ENCODE peak calls at places on chromosomes 3 and 15, in six cellular contexts. B, J, Y, W, H and V are unnamed samples.

GRCh38 chr3:30751610-30752299 is 142.7 kb downstream of the GADL1 start:
- DNase-seq in Y (no peak), H (no peak), J (peak), W (peak), B (no peak), V (no peak)

GRCh38 chr3:187913617-187914033 is 168.4 kb upstream of the BCL6 start:
- DNase-seq in W (no peak), Y (no peak), H (no peak), B (no peak), J (no peak), V (no peak)

GRCh38 chr3:188745031-188745430 is 426.7 kb upstream of the TPRG1 start:
- DNase-seq in W (no peak), H (no peak), B (no peak), J (no peak), Y (no peak), V (no peak)

GRCh38 chr3:127534161-127534451 is 56.4 kb downstream of the TPRA1 start:
- DNase-seq in H (no peak), B (no peak), J (no peak), W (no peak), Y (no peak), V (no peak)

GRCh38 chr15:73009306-73010091 is 42.8 kb upstream of the NEO1 start:
- DNase-seq in H (no peak), Y (no peak), B (no peak), J (no peak), W (no peak), V (no peak)

GRCh38 chr3:151421956-151422355 is 37.4 kb upstream of the P2RY12 start:
- DNase-seq in B (no peak), W (no peak), Y (no peak), H (no peak), J (no peak), V (no peak)

GRCh38 chr3:130429069-130430023 is 83.9 kb downstream of the COL6A5 start:
- DNase-seq in H (no peak), B (no peak), W (no peak), J (no peak), Y (no peak), V (no peak)

GRCh38 chr3:125512135-125512920 is 7.7 kb downstream of the SNX4 start:
- DNase-seq in Y (no peak), H (no peak), B (no peak), W (peak), J (no peak), V (peak)

GRCh38 chr15:65900488-65900887 is 31.2 kb downstream of the RAB11A start:
- DNase-seq in Y (no peak), J (no peak), W (no peak), B (no peak), H (no peak), V (no peak)

GRCh38 chr15:65901336-65901735 is 32.0 kb downstream of the RAB11A start:
- DNase-seq in J (no peak), W (no peak), H (no peak), B (no peak), Y (no peak), V (no peak)

GRCh38 chr15:65903296-65904073 is 34.2 kb downstream of the RAB11A start:
- DNase-seq in H (peak), W (no peak), J (peak), B (no peak), Y (no peak), V (no peak)

GRCh38 chr15:65901836-65902235 is 32.5 kb downstream of the RAB11A start:
- DNase-seq in B (no peak), H (no peak), J (no peak), Y (no peak), W (no peak), V (no peak)

DNA sequence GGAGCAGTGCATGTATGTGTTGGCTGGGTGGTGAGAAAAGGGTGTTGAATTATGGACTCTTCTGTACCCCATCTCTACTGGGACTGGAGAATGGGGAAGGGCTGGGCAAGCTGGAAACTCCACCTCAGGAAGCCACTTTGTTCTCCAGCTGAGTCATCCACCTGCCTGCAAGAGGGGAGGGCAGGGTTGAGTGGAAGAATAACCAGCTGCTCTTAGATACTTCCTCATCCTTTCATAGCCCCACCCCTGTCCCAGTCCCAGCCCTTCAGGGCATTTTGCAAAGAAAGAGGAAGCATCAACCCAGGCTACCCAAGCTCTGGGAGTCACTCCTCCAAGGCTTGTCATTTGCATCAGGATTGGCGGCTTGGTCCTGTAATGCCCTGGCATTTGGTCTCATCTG is 33.1 kb downstream of the RAB11A start:
- DNase-seq in B (peak), Y (peak), J (peak), H (peak), W (peak), V (no peak)
- TF ChIP-seq POLR2AphosphoS5 in B (no peak), Y (no peak), J (no peak), H (no peak), W (no peak), V (no peak)

DNA sequence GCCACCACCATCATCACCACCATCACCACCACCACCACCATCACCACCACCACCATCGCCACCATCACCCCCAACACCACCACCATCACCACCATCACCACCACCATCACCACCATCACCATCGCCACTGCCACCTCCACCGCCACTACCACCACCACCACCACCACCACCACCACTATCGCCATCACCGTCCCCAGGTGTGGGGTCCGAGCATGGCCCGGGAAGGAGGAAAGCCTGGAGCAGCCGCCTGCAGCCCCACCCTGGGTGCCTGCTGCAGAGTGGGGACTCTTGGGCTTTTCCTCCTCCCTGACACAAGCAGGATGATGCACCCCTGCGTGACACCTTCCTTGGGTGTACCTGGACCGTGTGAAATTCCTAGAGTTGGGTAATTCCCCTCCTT is 43.9 kb downstream of the MUC4 start:
- DNase-seq in W (no peak), B (no peak), H (no peak), J (no peak), Y (no peak), V (no peak)
- TF ChIP-seq TAF1 in W (no peak), B (no peak), H (no peak), J (no peak), Y (no peak), V (no peak)

GRCh38 chr3:43390255-43390588 is 103.9 kb downstream of the SNRK start:
- DNase-seq in Y (no peak), B (no peak), H (no peak), W (no peak), J (no peak), V (no peak)

GRCh38 chr3:43391621-43392020 is 105.3 kb downstream of the SNRK start:
- DNase-seq in J (no peak), B (no peak), H (no peak), W (no peak), Y (no peak), V (no peak)

GRCh38 chr3:43389388-43390254 is 103.3 kb downstream of the SNRK start:
- DNase-seq in J (peak), B (no peak), H (peak), Y (no peak), W (peak), V (no peak)

GRCh38 chr3:43399034-43399433 is 112.7 kb downstream of the SNRK start:
- DNase-seq in B (no peak), J (no peak), Y (no peak), H (no peak), W (no peak), V (no peak)

GRCh38 chr3:43394071-43394501 is 107.7 kb downstream of the SNRK start:
- DNase-seq in H (no peak), W (no peak), B (no peak), J (no peak), Y (no peak), V (no peak)
- TF ChIP-seq POLR2A in H (no peak), W (no peak), B (no peak), J (no peak), Y (no peak), V (no peak)

GRCh38 chr3:9399746-9400145 is 2.3 kb downstream of the SETD5 start:
- DNase-seq in J (peak), B (no peak), Y (peak), W (no peak), H (peak), V (no peak)

GRCh38 chr3:9403463-9403862 is 6.0 kb downstream of the SETD5 start:
- DNase-seq in H (no peak), Y (no peak), B (no peak), W (no peak), J (no peak), V (no peak)

GRCh38 chr3:9400626-9401025 is 3.2 kb downstream of the SETD5 start:
- DNase-seq in J (no peak), W (no peak), Y (no peak), H (peak), B (no peak), V (no peak)

GRCh38 chr3:9402410-9403228 is 5.2 kb downstream of the SETD5 start:
- DNase-seq in Y (peak), B (no peak), J (peak), H (peak), W (no peak), V (no peak)

DNA sequence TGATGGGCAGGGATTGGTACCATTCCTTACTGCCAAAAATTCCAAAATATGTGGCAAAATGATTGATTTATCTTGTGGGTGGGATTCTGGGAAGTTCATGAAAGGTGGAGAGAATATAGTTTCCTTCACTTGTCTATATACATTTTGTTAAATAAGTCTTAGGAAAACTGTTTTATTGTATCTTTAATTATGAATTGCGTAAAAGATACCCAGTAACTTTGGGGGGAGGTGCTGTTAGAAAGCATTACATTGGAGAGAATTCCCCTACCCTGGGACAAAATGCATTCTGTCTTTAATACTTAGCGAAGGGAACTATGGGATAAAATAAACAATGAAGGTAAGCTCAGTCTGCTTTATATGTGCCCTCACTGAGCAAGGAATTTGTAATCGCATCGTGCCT is 4.6 kb downstream of the SETD5 start:
- DNase-seq in Y (no peak), J (no peak), H (no peak), B (no peak), W (no peak), V (no peak)
- TF ChIP-seq POLR2AphosphoS5 in Y (no peak), J (no peak), H (no peak), B (no peak), W (no peak), V (no peak)

DNA sequence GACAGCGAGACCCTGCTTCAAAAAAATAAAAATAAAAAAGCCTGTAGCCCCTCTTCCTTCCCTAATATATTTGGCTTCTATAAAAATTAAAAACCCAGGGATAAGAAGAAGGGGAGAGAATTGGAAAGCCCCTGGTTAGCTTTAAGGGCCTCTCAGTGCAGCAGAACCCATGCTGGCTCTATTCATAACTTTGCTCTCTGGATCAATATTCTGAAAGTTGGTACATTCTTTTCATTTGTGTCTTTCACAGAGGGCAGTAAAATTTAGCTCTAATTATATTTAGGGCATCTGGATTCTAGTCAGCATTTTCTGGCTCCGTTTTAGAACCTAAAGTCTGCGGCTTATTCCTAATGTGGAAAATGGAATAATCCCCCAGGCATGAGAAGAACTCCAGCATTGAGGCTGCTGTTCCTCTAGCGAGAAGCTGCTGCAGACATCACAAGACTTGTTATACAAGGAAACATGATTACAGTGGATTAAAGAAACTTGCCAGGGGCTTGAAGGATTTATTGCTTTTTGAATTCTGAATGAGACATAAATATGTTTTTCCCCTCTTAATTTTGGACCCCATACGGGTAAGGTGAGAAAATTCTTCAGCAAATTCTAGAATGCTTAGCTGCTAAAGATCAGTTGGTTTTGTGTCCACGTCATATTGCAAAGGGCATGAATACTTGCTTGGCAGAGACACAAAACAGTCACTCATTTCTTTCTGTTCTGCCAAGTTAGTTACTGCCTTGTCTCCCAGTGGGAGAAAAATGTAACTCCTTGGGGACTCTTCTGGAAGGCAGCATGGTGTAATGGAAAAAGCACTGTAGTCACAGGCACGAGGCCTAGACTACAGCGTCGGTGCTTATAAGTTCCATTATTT is 177.7 kb downstream of the VGLL4 start:
- DNase-seq in Y (no peak), B (no peak), W (no peak), H (no peak), J (no peak), V (no peak)
- TF ChIP-seq TAF1 in Y (no peak), B (no peak), W (no peak), H (no peak), J (no peak), V (no peak)

DNA sequence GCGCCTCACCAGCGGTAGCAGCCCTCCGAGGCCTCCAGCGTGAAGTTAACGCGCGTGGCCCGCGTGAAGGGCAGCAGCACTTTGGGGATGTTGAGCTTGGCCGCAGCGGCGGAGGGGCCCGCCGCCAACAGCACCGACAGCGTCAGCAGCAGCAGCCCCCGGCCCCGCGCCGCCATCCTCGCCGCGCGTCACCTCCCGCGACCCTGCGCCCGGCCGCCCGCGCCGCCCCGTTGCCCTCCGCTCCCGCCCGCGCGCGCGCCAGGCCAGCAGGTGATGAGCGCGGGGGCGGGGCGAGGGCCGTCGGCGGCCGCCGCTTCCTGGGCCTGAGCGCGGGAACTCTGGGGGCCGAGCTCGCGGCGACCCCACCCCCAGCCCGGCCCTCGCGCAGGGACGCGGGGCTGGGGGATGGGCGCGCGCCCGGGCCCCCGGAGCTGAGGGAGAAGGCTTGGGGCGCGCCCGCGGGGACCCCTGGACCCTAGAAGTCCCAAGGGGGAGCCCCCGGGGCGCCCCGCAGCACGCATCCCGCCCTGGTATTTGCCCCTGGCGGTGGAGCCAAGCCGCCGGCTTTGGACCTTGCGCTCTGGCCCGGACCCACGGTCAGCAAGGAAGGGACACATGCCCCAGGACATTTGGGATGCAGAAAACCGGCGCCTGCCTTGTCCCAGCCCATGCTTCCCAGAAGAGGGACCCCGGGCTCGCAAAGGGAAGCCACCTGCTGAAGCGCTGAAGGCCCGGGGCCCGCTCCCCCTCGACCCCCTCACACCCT is at the start of gene NUP210:
- DNase-seq in H (peak), Y (no peak), W (no peak), B (peak), J (peak), V (peak)
- TF ChIP-seq POLR2A in H (peak), Y (no peak), W (peak), B (peak), J (no peak), V (peak)

GRCh38 chr3:179016979-179017670 is 54.5 kb downstream of the ZMAT3 start:
- DNase-seq in H (no peak), J (no peak), Y (no peak), W (peak), B (no peak), V (no peak)

GRCh38 chr3:179021119-179021903 is 50.3 kb downstream of the ZMAT3 start:
- DNase-seq in B (no peak), Y (no peak), J (no peak), W (no peak), H (no peak), V (no peak)

GRCh38 chr3:179018808-179019207 is 52.8 kb downstream of the ZMAT3 start:
- DNase-seq in Y (no peak), H (no peak), W (no peak), B (no peak), J (no peak), V (no peak)

GRCh38 chr3:179015551-179016020 is 56.0 kb downstream of the ZMAT3 start:
- DNase-seq in B (no peak), W (peak), J (peak), Y (peak), H (peak), V (no peak)

DNA sequence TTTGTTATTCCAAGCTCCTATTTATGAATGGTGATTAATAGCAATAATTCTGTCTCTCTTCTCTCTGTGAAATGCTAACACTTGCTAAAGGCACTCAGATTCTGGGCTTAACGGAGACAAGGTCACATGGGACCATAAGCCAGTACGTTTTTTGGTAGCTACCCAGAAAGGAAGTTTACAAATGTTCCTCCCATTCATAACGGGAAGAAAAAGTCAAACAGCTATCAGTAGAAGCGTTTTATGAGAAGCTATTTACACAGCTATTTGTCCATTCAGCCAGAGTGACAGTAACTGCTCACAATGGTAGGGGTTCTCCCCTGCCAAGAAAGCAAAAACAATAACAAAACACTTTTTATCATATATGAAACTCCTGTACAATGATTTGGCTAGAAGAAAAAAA is 51.5 kb downstream of the ZMAT3 start:
- DNase-seq in B (no peak), Y (no peak), W (no peak), H (no peak), J (no peak), V (no peak)
- TF ChIP-seq POLR2AphosphoS5 in B (no peak), Y (no peak), W (no peak), H (no peak), J (no peak), V (no peak)